ENCODE peak calls at places on chromosome 22, in six cellular contexts. U, N, Q, X, M and R are unnamed samples.

GRCh38 chr22:47354668-47355387 is 592.4 kb downstream of the TBC1D22A start:
- DNase-seq in U (no peak), N (no peak), Q (no peak), X (no peak), M (no peak), R (no peak)

GRCh38 chr22:38957808-38958207 is 399 bp downstream of the APOBEC3A start:
- DNase-seq in U (no peak), N (no peak), Q (no peak), X (no peak), M (no peak), R (no peak)

GRCh38 chr22:42909363-42910058 is 52.4 kb upstream of the ARFGAP3 start:
- DNase-seq in U (no peak), N (no peak), Q (peak), X (no peak), M (no peak), R (no peak)

GRCh38 chr22:46803031-46803880 is 40.8 kb downstream of the TBC1D22A start:
- DNase-seq in U (peak), N (peak), Q (no peak), X (peak), M (no peak), R (peak)

GRCh38 chr22:30195245-30196140 is 51.1 kb downstream of the LIF start:
- DNase-seq in U (no peak), N (no peak), Q (no peak), X (no peak), M (no peak), R (peak)

GRCh38 chr22:42814215-42814614 is 42.9 kb downstream of the ARFGAP3 start:
- DNase-seq in U (no peak), N (no peak), Q (no peak), X (peak), M (peak), R (no peak)

GRCh38 chr22:19055801-19056200 is 66.4 kb downstream of the DGCR2 start:
- DNase-seq in U (no peak), N (no peak), Q (no peak), X (no peak), M (no peak), R (no peak)

GRCh38 chr22:37502342-37503182 is 16.4 kb upstream of the MFNG start:
- DNase-seq in U (no peak), N (no peak), Q (no peak), X (no peak), M (no peak), R (peak)

GRCh38 chr22:46057762-46058420 is 80.9 kb upstream of the WNT7B start:
- DNase-seq in U (no peak), N (peak), Q (peak), X (no peak), M (no peak), R (no peak)

GRCh38 chr22:22933807-22934542 is 46.4 kb downstream of the IGLL5 start:
- DNase-seq in U (no peak), N (no peak), Q (no peak), X (no peak), M (no peak), R (no peak)

GRCh38 chr22:49827853-49828598 is at the start of gene BRD1:
- DNase-seq in U (peak), N (peak), Q (peak), X (peak), M (peak), R (peak)

GRCh38 chr22:20131856-20132685 is 467 bp downstream of the ZDHHC8 start:
- DNase-seq in U (no peak), N (no peak), Q (no peak), X (no peak), M (no peak), R (no peak)

GRCh38 chr22:17164392-17165024 is 5.4 kb upstream of the HDHD5 start:
- DNase-seq in U (no peak), N (no peak), Q (no peak), X (peak), M (no peak), R (no peak)